ENCODE peak calls at places on chromosomes 5 and 9, in seven cellular contexts. Q is pancreas; L is tibial nerve; X is heart right ventricle; B is CD4-positive, CD25-positive, alpha-beta regulatory T cell; O is suprapubic skin; T is transverse colon. R is an unnamed sample.

GRCh38 chr9:35907732-35908483 is 1.4 kb upstream of the SPAAR start:
- DNase-seq in Q (peak; percentile 43), L (peak; percentile 75), X (peak; percentile 78), B (no peak), O (peak; percentile 85), T (peak; percentile 70), R (no peak)

GRCh38 chr5:132289097-132289496 is 5.1 kb upstream of the SLC22A4 start:
- DNase-seq in Q (no peak), L (no peak), X (no peak), B (no peak), O (no peak), T (no peak), R (no peak)

GRCh38 chr9:128771094-128771721 is 519 bp downstream of the ZER1 start:
- DNase-seq in Q (no peak), L (no peak), X (no peak), B (peak; percentile 7), O (no peak), T (peak; percentile 40), R (no peak)

GRCh38 chr9:2916382-2916985 is 72.6 kb upstream of the PUM3 start:
- DNase-seq in Q (no peak), L (no peak), X (no peak), B (no peak), O (no peak), T (no peak), R (no peak)

GRCh38 chr9:76729116-76729515 is 35.1 kb upstream of the PCA3 start:
- DNase-seq in Q (no peak), L (no peak), X (no peak), B (no peak), O (no peak), T (no peak), R (no peak)

GRCh38 chr5:10138385-10139057 is 111.2 kb downstream of the ATPSCKMT start:
- DNase-seq in Q (no peak), L (no peak), X (no peak), B (no peak), O (no peak), T (no peak), R (no peak)

GRCh38 chr5:90878081-90878480 is 319.5 kb downstream of the ADGRV1 start:
- DNase-seq in Q (no peak), L (no peak), X (peak; percentile 61), B (no peak), O (no peak), T (peak; percentile 13), R (no peak)

GRCh38 chr5:36934740-36935356 is 58.3 kb downstream of the NIPBL start:
- DNase-seq in Q (no peak), L (no peak), X (no peak), B (no peak), O (no peak), T (no peak), R (no peak)

GRCh38 chr5:155069961-155070360 is 56.4 kb downstream of the KIF4B start:
- DNase-seq in Q (no peak), L (no peak), X (no peak), B (no peak), O (no peak), T (no peak), R (no peak)

GRCh38 chr5:59064256-59064655 is 481.4 kb downstream of the RAB3C start:
- DNase-seq in Q (no peak), L (no peak), X (no peak), B (no peak), O (no peak), T (no peak), R (no peak)

GRCh38 chr9:75169623-75170022 is 81.3 kb downstream of the OSTF1 start:
- DNase-seq in Q (no peak), L (no peak), X (no peak), B (no peak), O (no peak), T (no peak), R (no peak)

GRCh38 chr9:134355561-134356278 is 29.5 kb downstream of the RXRA start:
- DNase-seq in Q (no peak), L (no peak), X (no peak), B (no peak), O (no peak), T (peak; percentile 79), R (no peak)

GRCh38 chr5:61167382-61167781 is 5.1 kb upstream of the SMIM15 start:
- DNase-seq in Q (peak; percentile 39), L (no peak), X (no peak), B (no peak), O (no peak), T (peak; percentile 28), R (no peak)

GRCh38 chr5:62208218-62208852 is 97.7 kb upstream of the KIF2A start:
- DNase-seq in Q (no peak), L (no peak), X (no peak), B (no peak), O (no peak), T (no peak), R (no peak)

GRCh38 chr5:89457411-89458329 is 574.7 kb upstream of the MEF2C start:
- DNase-seq in Q (peak; percentile 17), L (no peak), X (peak; percentile 68), B (no peak), O (peak; percentile 64), T (no peak), R (no peak)

GRCh38 chr5:38162625-38163024 is 95.7 kb upstream of the EGFLAM start:
- DNase-seq in Q (no peak), L (no peak), X (no peak), B (no peak), O (no peak), T (no peak), R (no peak)

GRCh38 chr5:180525363-180525762 is 31.2 kb downstream of the CNOT6 start:
- DNase-seq in Q (no peak), L (no peak), X (no peak), B (no peak), O (no peak), T (no peak), R (peak; percentile 11)

GRCh38 chr9:120408680-120409258 is 171.2 kb downstream of the CDK5RAP2 start:
- DNase-seq in Q (no peak), L (no peak), X (no peak), B (no peak), O (no peak), T (no peak), R (no peak)

GRCh38 chr5:141747152-141747640 is 65.2 kb upstream of the ARAP3 start:
- DNase-seq in Q (peak; percentile 60), L (peak; percentile 22), X (peak; percentile 90), B (no peak), O (no peak), T (peak; percentile 51), R (no peak)

GRCh38 chr9:8451146-8451545 is 651.6 kb upstream of the DMAC1 start:
- DNase-seq in Q (no peak), L (no peak), X (no peak), B (no peak), O (no peak), T (no peak), R (no peak)

GRCh38 chr9:25904701-25905100 is 226.5 kb upstream of the TUSC1 start:
- DNase-seq in Q (no peak), L (no peak), X (no peak), B (no peak), O (no peak), T (no peak), R (no peak)

GRCh38 chr9:132637351-132637750 is 32.4 kb downstream of the DDX31 start:
- DNase-seq in Q (no peak), L (no peak), X (no peak), B (no peak), O (no peak), T (peak; percentile 52), R (no peak)

GRCh38 chr5:74382864-74383618 is 257.5 kb downstream of the ENC1 start:
- DNase-seq in Q (no peak), L (no peak), X (peak; percentile 80), B (no peak), O (no peak), T (no peak), R (no peak)

GRCh38 chr5:113804264-113804663 is 290.8 kb downstream of the YTHDC2 start:
- DNase-seq in Q (no peak), L (no peak), X (no peak), B (no peak), O (no peak), T (no peak), R (no peak)

GRCh38 chr9:108083160-108083559 is 593.6 kb upstream of the KLF4 start:
- DNase-seq in Q (no peak), L (no peak), X (no peak), B (no peak), O (no peak), T (no peak), R (no peak)

GRCh38 chr5:144585716-144586115 is 415.0 kb downstream of the KCTD16 start:
- DNase-seq in Q (no peak), L (no peak), X (no peak), B (no peak), O (no peak), T (no peak), R (no peak)

GRCh38 chr9:110029422-110029814 is 178.5 kb downstream of the C9orf152 start:
- DNase-seq in Q (no peak), L (no peak), X (no peak), B (no peak), O (no peak), T (no peak), R (no peak)

GRCh38 chr9:110029815-110030480 is 178.0 kb downstream of the C9orf152 start:
- DNase-seq in Q (no peak), L (no peak), X (no peak), B (no peak), O (no peak), T (no peak), R (peak; percentile 43)

GRCh38 chr9:110030632-110031031 is 177.3 kb downstream of the C9orf152 start:
- DNase-seq in Q (no peak), L (no peak), X (no peak), B (no peak), O (no peak), T (no peak), R (no peak)

GRCh38 chr9:110027624-110028023 is 180.3 kb downstream of the C9orf152 start:
- DNase-seq in Q (no peak), L (no peak), X (peak; percentile 49), B (no peak), O (no peak), T (no peak), R (no peak)

GRCh38 chr9:110028281-110029075 is 179.5 kb downstream of the C9orf152 start:
- DNase-seq in Q (no peak), L (no peak), X (no peak), B (no peak), O (no peak), T (no peak), R (no peak)
- H3K4me1 ChIP-seq in Q (no peaks in the 10 kb centered on the region), L (no peaks in the 10 kb centered on the region), X (peaks cover 40% of the 10 kb centered on the region), B (peaks cover 18% of the 10 kb centered on the region), O (peaks cover 17% of the 10 kb centered on the region), T (no peaks in the 10 kb centered on the region), R (no peaks in the 10 kb centered on the region)

GRCh38 chr5:139848508-139849100 is 53.0 kb downstream of the PSD2 start:
- DNase-seq in Q (peak; percentile 30), L (no peak), X (peak; percentile 17), B (no peak), O (peak; percentile 75), T (no peak), R (no peak)
- H3K27ac ChIP-seq in Q (peak overlapping the region; percentile 38), L (peak overlapping the region; percentile 71), X (peak overlapping the region; percentile 52), B (peak overlapping the region; percentile 33), O (peak overlapping the region; percentile 72), T (peak overlapping the region; percentile 46), R (peak overlapping the region; percentile 78)

GRCh38 chr9:136518623-136519022 is 27.2 kb downstream of the NOTCH1 start:
- DNase-seq in Q (no peak), L (no peak), X (no peak), B (no peak), O (no peak), T (peak; percentile 58), R (no peak)
- H3K4me1 ChIP-seq in Q (no peaks in the 10 kb centered on the region), L (no peaks in the 10 kb centered on the region), X (peaks cover 5% of the 10 kb centered on the region), B (no peaks in the 10 kb centered on the region), O (peaks cover 4% of the 10 kb centered on the region), T (peaks cover 50% of the 10 kb centered on the region), R (no peaks in the 10 kb centered on the region)

GRCh38 chr9:137605146-137606004 is at the start of gene ARRDC1:
- DNase-seq in Q (peak; percentile 93), L (peak; percentile 88), X (peak; percentile 92), B (peak; percentile 86), O (peak; percentile 97), T (peak; percentile 96), R (peak; percentile 93)
- H3K27ac ChIP-seq in Q (peak within 1 kb of the TSS; percentile 89), L (peak within 1 kb of the TSS; percentile 93), X (peak within 1 kb of the TSS; percentile 88), B (peak within 1 kb of the TSS; percentile 69), O (peak within 1 kb of the TSS; percentile 92), T (peak within 1 kb of the TSS; percentile 92), R (peak within 1 kb of the TSS; percentile 85)